ENCODE peak calls at places on chromosomes 11 and 22, in four cellular contexts. One of them, this sample, is unnamed. For H3K9me3, the result is how much of the 10 kb centered on the place peaks cover.

GRCh38 chr11:17405232-17406005 is 17.0 kb upstream of the KCNJ11 start:
- DNase-seq in hepatocyte: peak
- DNase-seq in HCT116: peak
- DNase-seq in MM.1S: peak
- DNase-seq in this sample: peak

GRCh38 chr11:122207505-122207904 is 91.5 kb upstream of the BLID start:
- DNase-seq in HCT116: no peak
- DNase-seq in hepatocyte: peak
- DNase-seq in MM.1S: no peak
- DNase-seq in this sample: no peak

GRCh38 chr11:119783466-119784400 is 54.7 kb upstream of the NECTIN1 start:
- DNase-seq in MM.1S: no peak
- DNase-seq in HCT116: no peak
- DNase-seq in hepatocyte: no peak
- DNase-seq in this sample: no peak

GRCh38 chr22:35312198-35313059 is 12.7 kb downstream of the TOM1 start:
- DNase-seq in hepatocyte: peak
- DNase-seq in HCT116: peak
- DNase-seq in MM.1S: peak
- DNase-seq in this sample: peak

GRCh38 chr11:133160754-133161153 is 371.5 kb downstream of the OPCML start:
- DNase-seq in MM.1S: no peak
- DNase-seq in hepatocyte: no peak
- DNase-seq in HCT116: no peak
- DNase-seq in this sample: no peak

GRCh38 chr11:30873924-30874323 is 287.8 kb upstream of the MPPED2 start:
- DNase-seq in MM.1S: no peak
- DNase-seq in HCT116: no peak
- DNase-seq in hepatocyte: no peak
- DNase-seq in this sample: no peak

GRCh38 chr22:20013382-20013871 is 3.2 kb downstream of the ARVCF start:
- DNase-seq in MM.1S: no peak
- DNase-seq in hepatocyte: peak
- DNase-seq in HCT116: no peak
- DNase-seq in this sample: no peak

GRCh38 chr22:19983701-19984100 is 32.9 kb downstream of the ARVCF start:
- DNase-seq in HCT116: no peak
- DNase-seq in MM.1S: no peak
- DNase-seq in hepatocyte: no peak
- DNase-seq in this sample: no peak

GRCh38 chr22:48718818-48719500 is 1108.7 kb downstream of the BRD1 start:
- DNase-seq in MM.1S: no peak
- DNase-seq in hepatocyte: no peak
- DNase-seq in HCT116: no peak
- DNase-seq in this sample: no peak

GRCh38 chr22:37229805-37230672 is 14.0 kb downstream of the RAC2 start:
- DNase-seq in hepatocyte: no peak
- DNase-seq in HCT116: peak
- DNase-seq in MM.1S: peak
- DNase-seq in this sample: peak

GRCh38 chr11:130435671-130436070 is 7.3 kb upstream of the ADAMTS8 start:
- DNase-seq in HCT116: no peak
- DNase-seq in hepatocyte: no peak
- DNase-seq in MM.1S: no peak
- DNase-seq in this sample: peak

GRCh38 chr11:43557553-43558031 is 122.9 kb upstream of the HSD17B12 start:
- DNase-seq in HCT116: no peak
- DNase-seq in MM.1S: no peak
- DNase-seq in hepatocyte: no peak
- DNase-seq in this sample: peak

GRCh38 chr22:43919106-43919965 is 4.3 kb upstream of the PNPLA3 start:
- DNase-seq in MM.1S: no peak
- DNase-seq in HCT116: no peak
- DNase-seq in hepatocyte: no peak
- DNase-seq in this sample: peak

GRCh38 chr11:114477946-114478537 is 38.8 kb downstream of the REXO2 start:
- DNase-seq in hepatocyte: no peak
- DNase-seq in HCT116: no peak
- DNase-seq in MM.1S: no peak
- DNase-seq in this sample: no peak

GRCh38 chr11:43579171-43579918 is 101.2 kb upstream of the HSD17B12 start:
- DNase-seq in MM.1S: no peak
- DNase-seq in hepatocyte: peak
- DNase-seq in HCT116: no peak
- DNase-seq in this sample: peak

GRCh38 chr22:43275545-43275981 is 67.6 kb downstream of the SCUBE1 start:
- DNase-seq in MM.1S: no peak
- DNase-seq in HCT116: peak
- DNase-seq in hepatocyte: peak
- DNase-seq in this sample: peak

GRCh38 chr11:48081151-48082010 is 101.0 kb downstream of the PTPRJ start:
- DNase-seq in hepatocyte: no peak
- DNase-seq in HCT116: no peak
- DNase-seq in MM.1S: no peak
- DNase-seq in this sample: no peak

GRCh38 chr22:37229012-37229804 is 14.9 kb downstream of the RAC2 start:
- DNase-seq in MM.1S: no peak
- DNase-seq in hepatocyte: peak
- DNase-seq in HCT116: peak
- DNase-seq in this sample: peak

GRCh38 chr11:132784441-132784840 is 747.9 kb downstream of the OPCML start:
- DNase-seq in hepatocyte: no peak
- DNase-seq in MM.1S: no peak
- DNase-seq in HCT116: no peak
- DNase-seq in this sample: peak

GRCh38 chr22:43796567-43796966 is 15.5 kb downstream of the EFCAB6 start:
- DNase-seq in MM.1S: no peak
- DNase-seq in hepatocyte: peak
- DNase-seq in HCT116: peak
- DNase-seq in this sample: peak

DNA sequence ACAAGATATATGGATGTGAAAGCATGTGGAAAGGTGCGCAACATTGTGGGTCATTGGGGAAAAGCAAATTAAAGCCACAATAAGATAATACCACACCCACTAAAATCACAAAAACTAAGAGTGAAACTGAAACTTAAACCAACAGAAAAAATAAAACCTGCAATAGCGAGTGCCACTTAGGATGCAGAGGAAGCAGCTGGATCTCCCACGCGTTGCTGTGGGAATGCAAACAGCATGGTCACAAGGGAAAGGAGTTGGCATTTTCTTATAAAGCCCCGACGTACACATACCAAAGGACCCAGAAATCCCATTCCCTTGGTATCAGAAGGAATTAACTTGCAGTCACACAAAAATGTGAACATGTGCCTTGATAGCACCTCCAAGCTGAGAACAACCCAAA is 712.0 kb downstream of the TBC1D22A start:
- DNase-seq in MM.1S: peak
- DNase-seq in HCT116: no peak
- DNase-seq in hepatocyte: no peak
- DNase-seq in this sample: no peak
- H3K9me3 ChIP-seq in MM.1S: under half
- H3K9me3 ChIP-seq in HCT116: under half
- H3K9me3 ChIP-seq in hepatocyte: under half
- H3K9me3 ChIP-seq in this sample: under half

GRCh38 chr11:12724301-12725046 is 50.3 kb downstream of the TEAD1 start:
- DNase-seq in hepatocyte: peak
- DNase-seq in MM.1S: no peak
- DNase-seq in HCT116: peak
- DNase-seq in this sample: peak
- TF ChIP-seq EZH2phosphoT487 in hepatocyte: no peak
- TF ChIP-seq EZH2phosphoT487 in MM.1S: no peak
- TF ChIP-seq EZH2phosphoT487 in HCT116: no peak
- TF ChIP-seq EZH2phosphoT487 in this sample: no peak

GRCh38 chr11:69977951-69978350 is 100.2 kb upstream of the ANO1 start:
- DNase-seq in HCT116: no peak
- DNase-seq in hepatocyte: no peak
- DNase-seq in MM.1S: no peak
- DNase-seq in this sample: no peak
- H3K9me3 ChIP-seq in HCT116: under half
- H3K9me3 ChIP-seq in hepatocyte: under half
- H3K9me3 ChIP-seq in MM.1S: under half
- H3K9me3 ChIP-seq in this sample: under half

GRCh38 chr11:75734491-75735180 is 17.0 kb downstream of the MOGAT2 start:
- DNase-seq in MM.1S: peak
- DNase-seq in HCT116: no peak
- DNase-seq in hepatocyte: peak
- DNase-seq in this sample: peak
- TF ChIP-seq EZH2phosphoT487 in MM.1S: no peak
- TF ChIP-seq EZH2phosphoT487 in HCT116: no peak
- TF ChIP-seq EZH2phosphoT487 in hepatocyte: no peak
- TF ChIP-seq EZH2phosphoT487 in this sample: no peak

This sample was measured in PC-3.